ENCODE peak calls at places on chromosomes 7 and 10, in five cellular contexts. One of them, this sample, is unnamed.

GRCh38 chr7:130266258-130266960 is at the start of gene CPA2:
- DNase-seq in small intestine: peak
- DNase-seq in stimulated activated naive CD4-positive, alpha-beta T cell: no peak
- DNase-seq in ELR: peak
- DNase-seq in nucleus accumbens: no peak
- DNase-seq in this sample: no peak

GRCh38 chr10:17076626-17077025 is 53.0 kb downstream of the CUBN start:
- DNase-seq in small intestine: no peak
- DNase-seq in stimulated activated naive CD4-positive, alpha-beta T cell: no peak
- DNase-seq in ELR: peak
- DNase-seq in nucleus accumbens: no peak
- DNase-seq in this sample: no peak

GRCh38 chr10:114631678-114632417 is 26.2 kb downstream of the ABLIM1 start:
- DNase-seq in small intestine: peak
- DNase-seq in stimulated activated naive CD4-positive, alpha-beta T cell: peak
- DNase-seq in ELR: peak
- DNase-seq in nucleus accumbens: no peak
- DNase-seq in this sample: no peak

GRCh38 chr7:5523052-5523711 is 99.5 kb upstream of the TNRC18 start:
- DNase-seq in small intestine: peak
- DNase-seq in stimulated activated naive CD4-positive, alpha-beta T cell: no peak
- DNase-seq in ELR: peak
- DNase-seq in nucleus accumbens: no peak
- DNase-seq in this sample: peak

GRCh38 chr7:127954371-127954770 is 76.9 kb downstream of the LRRC4 start:
- DNase-seq in small intestine: no peak
- DNase-seq in stimulated activated naive CD4-positive, alpha-beta T cell: no peak
- DNase-seq in ELR: no peak
- DNase-seq in nucleus accumbens: no peak
- DNase-seq in this sample: no peak

GRCh38 chr7:159109092-159110035 is 35.3 kb downstream of the VIPR2 start:
- DNase-seq in small intestine: no peak
- DNase-seq in stimulated activated naive CD4-positive, alpha-beta T cell: no peak
- DNase-seq in ELR: no peak
- DNase-seq in nucleus accumbens: no peak
- DNase-seq in this sample: peak

GRCh38 chr7:21256310-21256877 is 171.5 kb upstream of the SP4 start:
- DNase-seq in small intestine: peak
- DNase-seq in stimulated activated naive CD4-positive, alpha-beta T cell: no peak
- DNase-seq in ELR: peak
- DNase-seq in nucleus accumbens: no peak
- DNase-seq in this sample: peak

GRCh38 chr7:102933763-102934162 is 21.0 kb downstream of the LRRC17 start:
- DNase-seq in small intestine: no peak
- DNase-seq in stimulated activated naive CD4-positive, alpha-beta T cell: no peak
- DNase-seq in ELR: peak
- DNase-seq in nucleus accumbens: no peak
- DNase-seq in this sample: peak

GRCh38 chr10:103491729-103492364 is 1.7 kb upstream of the NEURL1 start:
- DNase-seq in small intestine: peak
- DNase-seq in stimulated activated naive CD4-positive, alpha-beta T cell: no peak
- DNase-seq in ELR: peak
- DNase-seq in nucleus accumbens: no peak
- DNase-seq in this sample: peak

GRCh38 chr7:131355917-131356777 is 28.5 kb downstream of the MKLN1 start:
- DNase-seq in small intestine: peak
- DNase-seq in stimulated activated naive CD4-positive, alpha-beta T cell: no peak
- DNase-seq in ELR: no peak
- DNase-seq in nucleus accumbens: no peak
- DNase-seq in this sample: peak

GRCh38 chr10:112763916-112764520 is 186.0 kb upstream of the TCF7L2 start:
- DNase-seq in small intestine: no peak
- DNase-seq in stimulated activated naive CD4-positive, alpha-beta T cell: no peak
- DNase-seq in ELR: peak
- DNase-seq in nucleus accumbens: no peak
- DNase-seq in this sample: peak

GRCh38 chr10:122199070-122199469 is 72.0 kb upstream of the BTBD16 start:
- DNase-seq in small intestine: no peak
- DNase-seq in stimulated activated naive CD4-positive, alpha-beta T cell: no peak
- DNase-seq in ELR: no peak
- DNase-seq in nucleus accumbens: no peak
- DNase-seq in this sample: no peak

GRCh38 chr7:16025696-16026095 is 339.2 kb upstream of the MEOX2 start:
- DNase-seq in small intestine: no peak
- DNase-seq in stimulated activated naive CD4-positive, alpha-beta T cell: no peak
- DNase-seq in ELR: no peak
- DNase-seq in nucleus accumbens: no peak
- DNase-seq in this sample: no peak

GRCh38 chr7:24143547-24143946 is 140.4 kb upstream of the NPY start:
- DNase-seq in small intestine: no peak
- DNase-seq in stimulated activated naive CD4-positive, alpha-beta T cell: no peak
- DNase-seq in ELR: no peak
- DNase-seq in nucleus accumbens: no peak
- DNase-seq in this sample: peak

GRCh38 chr10:93652857-93653256 is 40.5 kb downstream of the PDE6C start:
- DNase-seq in small intestine: no peak
- DNase-seq in stimulated activated naive CD4-positive, alpha-beta T cell: no peak
- DNase-seq in ELR: peak
- DNase-seq in nucleus accumbens: no peak
- DNase-seq in this sample: peak

GRCh38 chr7:73577627-73578341 is 595 bp downstream of the TBL2 start:
- DNase-seq in small intestine: peak
- DNase-seq in stimulated activated naive CD4-positive, alpha-beta T cell: no peak
- DNase-seq in ELR: peak
- DNase-seq in nucleus accumbens: no peak
- DNase-seq in this sample: peak

GRCh38 chr10:79102056-79102874 is 33.5 kb downstream of the ZMIZ1 start:
- DNase-seq in small intestine: peak
- DNase-seq in stimulated activated naive CD4-positive, alpha-beta T cell: no peak
- DNase-seq in ELR: no peak
- DNase-seq in nucleus accumbens: no peak
- DNase-seq in this sample: peak

GRCh38 chr7:73964786-73965185 is 63.2 kb upstream of the ELN start:
- DNase-seq in small intestine: no peak
- DNase-seq in stimulated activated naive CD4-positive, alpha-beta T cell: no peak
- DNase-seq in ELR: no peak
- DNase-seq in nucleus accumbens: no peak
- DNase-seq in this sample: no peak

GRCh38 chr7:151485006-151485732 is 34.5 kb downstream of the RHEB start:
- DNase-seq in small intestine: peak
- DNase-seq in stimulated activated naive CD4-positive, alpha-beta T cell: no peak
- DNase-seq in ELR: peak
- DNase-seq in nucleus accumbens: no peak
- DNase-seq in this sample: peak

GRCh38 chr10:49550563-49550962 is 11.6 kb upstream of the ERCC6 start:
- DNase-seq in small intestine: no peak
- DNase-seq in stimulated activated naive CD4-positive, alpha-beta T cell: no peak
- DNase-seq in ELR: peak
- DNase-seq in nucleus accumbens: no peak
- DNase-seq in this sample: peak

GRCh38 chr7:26508917-26509316 is 217.3 kb downstream of the SNX10 start:
- DNase-seq in small intestine: no peak
- DNase-seq in stimulated activated naive CD4-positive, alpha-beta T cell: no peak
- DNase-seq in ELR: no peak
- DNase-seq in nucleus accumbens: no peak
- DNase-seq in this sample: no peak

GRCh38 chr10:60424971-60425370 is 35.3 kb upstream of the ANK3 start:
- DNase-seq in small intestine: no peak
- DNase-seq in stimulated activated naive CD4-positive, alpha-beta T cell: no peak
- DNase-seq in ELR: no peak
- DNase-seq in nucleus accumbens: no peak
- DNase-seq in this sample: no peak

GRCh38 chr10:92880233-92880861 is 32.0 kb downstream of the EXOC6 start:
- DNase-seq in small intestine: peak
- DNase-seq in stimulated activated naive CD4-positive, alpha-beta T cell: no peak
- DNase-seq in ELR: peak
- DNase-seq in nucleus accumbens: no peak
- DNase-seq in this sample: peak

GRCh38 chr10:124477614-124478363 is 16.2 kb downstream of the LHPP start:
- DNase-seq in small intestine: no peak
- DNase-seq in stimulated activated naive CD4-positive, alpha-beta T cell: no peak
- DNase-seq in ELR: no peak
- DNase-seq in nucleus accumbens: no peak
- DNase-seq in this sample: no peak

GRCh38 chr7:30799206-30799975 is 28.2 kb downstream of the MINDY4 start:
- DNase-seq in small intestine: no peak
- DNase-seq in stimulated activated naive CD4-positive, alpha-beta T cell: no peak
- DNase-seq in ELR: peak
- DNase-seq in nucleus accumbens: no peak
- DNase-seq in this sample: peak

GRCh38 chr10:79410315-79411094 is 34.9 kb downstream of the ZCCHC24 start:
- DNase-seq in small intestine: no peak
- DNase-seq in stimulated activated naive CD4-positive, alpha-beta T cell: no peak
- DNase-seq in ELR: peak
- DNase-seq in nucleus accumbens: no peak
- DNase-seq in this sample: no peak

GRCh38 chr10:120783098-120783497 is 68.1 kb upstream of the WDR11 start:
- DNase-seq in small intestine: no peak
- DNase-seq in stimulated activated naive CD4-positive, alpha-beta T cell: no peak
- DNase-seq in ELR: no peak
- DNase-seq in nucleus accumbens: no peak
- DNase-seq in this sample: no peak

GRCh38 chr10:12018438-12019342 is 23.9 kb downstream of the UPF2 start:
- DNase-seq in small intestine: no peak
- DNase-seq in stimulated activated naive CD4-positive, alpha-beta T cell: no peak
- DNase-seq in ELR: no peak
- DNase-seq in nucleus accumbens: no peak
- DNase-seq in this sample: peak